ENCODE peak calls at places on chromosomes 16 and 17, in ten cellular contexts. O is tibial nerve; X is AG10803; J is T-helper 17 cell; W is EL; P is effector memory CD4-positive, alpha-beta T cell; D is AG09319; N is astrocyte of the cerebellum; C is head of caudate nucleus; Z is activated CD4-positive, alpha-beta T cell treated with anti-CD3 and anti-CD28 coated beads for 48 hours. E is an unnamed sample.
A peak's percentile ranks its signal among the peaks of the same experiment; 100 is the strongest.

GRCh38 chr17:36813957-36814356 is 123.3 kb upstream of the LHX1 start:
- DNase-seq in O (no peak), X (no peak), J (no peak), W (no peak), P (no peak), D (no peak), N (no peak), C (no peak), Z (no peak), E (no peak)

GRCh38 chr16:49473773-49474172 is 100.2 kb downstream of the C16orf78 start:
- DNase-seq in O (no peak), X (no peak), J (no peak), W (no peak), P (no peak), D (no peak), N (no peak), C (peak; percentile 5), Z (no peak), E (no peak)

GRCh38 chr17:35748323-35748960 is 4.6 kb downstream of the GAS2L2 start:
- DNase-seq in O (no peak), X (no peak), J (no peak), W (peak; percentile 43), P (no peak), D (no peak), N (no peak), C (no peak), Z (no peak), E (no peak)

GRCh38 chr16:89973654-89974335 is 25.2 kb downstream of the DEF8 start:
- DNase-seq in O (no peak), X (no peak), J (no peak), W (no peak), P (no peak), D (no peak), N (no peak), C (no peak), Z (no peak), E (no peak)

GRCh38 chr16:117381-118365 is 20.8 kb downstream of the NPRL3 start:
- DNase-seq in O (no peak), X (peak; percentile 28), J (peak; percentile 42), W (peak; percentile 56), P (peak; percentile 36), D (no peak), N (no peak), C (no peak), Z (peak; percentile 76), E (peak; percentile 44)

GRCh38 chr16:70298988-70299938 is at the start of gene DDX19B:
- DNase-seq in O (peak; percentile 60), X (peak; percentile 62), J (peak; percentile 39), W (peak; percentile 75), P (peak; percentile 27), D (no peak), N (no peak), C (peak; percentile 86), Z (peak; percentile 74), E (peak; percentile 39)

GRCh38 chr17:74711058-74711824 is 1.5 kb downstream of the CD300LF start:
- DNase-seq in O (no peak), X (no peak), J (no peak), W (no peak), P (no peak), D (no peak), N (no peak), C (no peak), Z (no peak), E (no peak)

GRCh38 chr16:85090873-85091521 is 21.3 kb downstream of the CIBAR2 start:
- DNase-seq in O (no peak), X (peak; percentile 13), J (no peak), W (no peak), P (no peak), D (no peak), N (no peak), C (no peak), Z (no peak), E (no peak)

GRCh38 chr17:17514993-17515920 is 19.1 kb upstream of the RASD1 start:
- DNase-seq in O (no peak), X (peak; percentile 72), J (no peak), W (peak; percentile 82), P (no peak), D (peak; percentile 49), N (peak; percentile 90), C (no peak), Z (no peak), E (no peak)

GRCh38 chr16:68356249-68356918 is 45.6 kb downstream of the PRMT7 start:
- DNase-seq in O (no peak), X (no peak), J (peak; percentile 33), W (no peak), P (peak; percentile 64), D (no peak), N (no peak), C (no peak), Z (peak; percentile 65), E (peak; percentile 59)